ENCODE peak calls at places on chromosomes 7 and 10, in five cellular contexts. One of them, this sample, is unnamed.
A peak's percentile ranks its signal among the peaks of the same experiment; 100 is the strongest.

GRCh38 chr7:2204446-2204845 is 28.3 kb downstream of the MAD1L1 start:
- DNase-seq in transverse colon: no peak
- DNase-seq in NT2/D1: no peak
- DNase-seq in AG04450: no peak
- DNase-seq in colonic mucosa: no peak
- DNase-seq in this sample: no peak

GRCh38 chr10:99461230-99461629 is 30.8 kb upstream of the GOT1 start:
- DNase-seq in transverse colon: no peak
- DNase-seq in NT2/D1: no peak
- DNase-seq in AG04450: no peak
- DNase-seq in colonic mucosa: no peak
- DNase-seq in this sample: peak; percentile 5

GRCh38 chr10:5603848-5604170 is 62.6 kb downstream of the ASB13 start:
- DNase-seq in transverse colon: no peak
- DNase-seq in NT2/D1: no peak
- DNase-seq in AG04450: no peak
- DNase-seq in colonic mucosa: no peak
- DNase-seq in this sample: no peak

GRCh38 chr7:7848245-7848644 is 120.4 kb upstream of the GLCCI1 start:
- DNase-seq in transverse colon: no peak
- DNase-seq in NT2/D1: no peak
- DNase-seq in AG04450: no peak
- DNase-seq in colonic mucosa: no peak
- DNase-seq in this sample: no peak

GRCh38 chr10:72334832-72335393 is 19.8 kb downstream of the DNAJB12 start:
- DNase-seq in transverse colon: peak; percentile 90
- DNase-seq in NT2/D1: no peak
- DNase-seq in AG04450: no peak
- DNase-seq in colonic mucosa: peak; percentile 68
- DNase-seq in this sample: peak; percentile 93

GRCh38 chr7:74625446-74625845 is 32.1 kb upstream of the GTF2I start:
- DNase-seq in transverse colon: no peak
- DNase-seq in NT2/D1: no peak
- DNase-seq in AG04450: peak; percentile 26
- DNase-seq in colonic mucosa: no peak
- DNase-seq in this sample: no peak

GRCh38 chr7:2011266-2012043 is 221.3 kb downstream of the MAD1L1 start:
- DNase-seq in transverse colon: no peak
- DNase-seq in NT2/D1: no peak
- DNase-seq in AG04450: no peak
- DNase-seq in colonic mucosa: no peak
- DNase-seq in this sample: no peak

GRCh38 chr10:60905580-60905979 is 38.4 kb downstream of the RHOBTB1 start:
- DNase-seq in transverse colon: peak; percentile 22
- DNase-seq in NT2/D1: no peak
- DNase-seq in AG04450: peak; percentile 18
- DNase-seq in colonic mucosa: no peak
- DNase-seq in this sample: no peak

GRCh38 chr10:133275683-133276092 is 980 bp downstream of the ADAM8 start:
- DNase-seq in transverse colon: no peak
- DNase-seq in NT2/D1: no peak
- DNase-seq in AG04450: no peak
- DNase-seq in colonic mucosa: no peak
- DNase-seq in this sample: no peak

GRCh38 chr10:121076760-121077159 is 225.6 kb downstream of the WDR11 start:
- DNase-seq in transverse colon: no peak
- DNase-seq in NT2/D1: no peak
- DNase-seq in AG04450: no peak
- DNase-seq in colonic mucosa: no peak
- DNase-seq in this sample: no peak

GRCh38 chr10:97686301-97686961 is 610 bp downstream of the AVPI1 start:
- DNase-seq in transverse colon: no peak
- DNase-seq in NT2/D1: no peak
- DNase-seq in AG04450: no peak
- DNase-seq in colonic mucosa: peak; percentile 41
- DNase-seq in this sample: no peak

GRCh38 chr7:106039486-106040060 is 72.5 kb downstream of the SYPL1 start:
- DNase-seq in transverse colon: peak; percentile 26
- DNase-seq in NT2/D1: no peak
- DNase-seq in AG04450: peak; percentile 76
- DNase-seq in colonic mucosa: no peak
- DNase-seq in this sample: no peak
- H3K4me3 ChIP-seq in transverse colon: no peak overlapping the region
- H3K4me3 ChIP-seq in NT2/D1: no peak overlapping the region
- H3K4me3 ChIP-seq in AG04450: no peak overlapping the region
- H3K4me3 ChIP-seq in colonic mucosa: no peak overlapping the region
- H3K4me3 ChIP-seq in this sample: no peak overlapping the region

GRCh38 chr7:83452256-83452655 is 196.7 kb downstream of the SEMA3E start:
- DNase-seq in transverse colon: no peak
- DNase-seq in NT2/D1: no peak
- DNase-seq in AG04450: no peak
- DNase-seq in colonic mucosa: no peak
- DNase-seq in this sample: no peak

GRCh38 chr7:83446126-83446675 is 202.7 kb downstream of the SEMA3E start:
- DNase-seq in transverse colon: no peak
- DNase-seq in NT2/D1: no peak
- DNase-seq in AG04450: no peak
- DNase-seq in colonic mucosa: no peak
- DNase-seq in this sample: no peak

GRCh38 chr7:83449781-83450180 is 199.2 kb downstream of the SEMA3E start:
- DNase-seq in transverse colon: no peak
- DNase-seq in NT2/D1: no peak
- DNase-seq in AG04450: no peak
- DNase-seq in colonic mucosa: no peak
- DNase-seq in this sample: no peak
- H3K4me3 ChIP-seq in transverse colon: no peak overlapping the region
- H3K4me3 ChIP-seq in NT2/D1: no peak overlapping the region
- H3K4me3 ChIP-seq in AG04450: no peak overlapping the region
- H3K4me3 ChIP-seq in colonic mucosa: no peak overlapping the region
- H3K4me3 ChIP-seq in this sample: no peak overlapping the region

GRCh38 chr10:95295031-95295755 is 4.4 kb upstream of the PDLIM1 start:
- DNase-seq in transverse colon: peak; percentile 79
- DNase-seq in NT2/D1: no peak
- DNase-seq in AG04450: no peak
- DNase-seq in colonic mucosa: peak; percentile 73
- DNase-seq in this sample: peak; percentile 61
- H3K4me3 ChIP-seq in transverse colon: no peak overlapping the region
- H3K4me3 ChIP-seq in NT2/D1: no peak overlapping the region
- H3K4me3 ChIP-seq in AG04450: peak overlapping the region; percentile 44
- H3K4me3 ChIP-seq in colonic mucosa: peak overlapping the region; percentile 6
- H3K4me3 ChIP-seq in this sample: peak overlapping the region; percentile 6

DNA sequence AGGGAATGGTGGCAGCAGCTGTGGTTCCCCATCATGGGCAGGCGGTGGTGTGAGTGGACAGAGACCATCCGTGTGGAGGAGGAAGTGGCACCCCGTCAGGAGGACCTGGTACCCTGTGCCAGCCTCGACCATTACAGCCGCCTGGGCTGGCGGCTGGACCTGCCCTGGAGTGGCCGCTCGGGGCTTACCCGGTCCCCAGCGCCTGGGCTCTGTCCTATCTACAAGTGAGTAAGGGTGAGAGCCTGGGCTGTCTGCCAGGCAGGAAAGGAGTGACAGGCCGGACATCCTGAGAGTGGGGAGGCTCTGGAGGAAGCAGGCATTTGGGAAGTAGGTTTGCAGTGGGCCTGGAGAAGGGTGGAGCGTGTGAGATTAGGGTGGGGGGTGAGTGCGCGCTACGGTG is 2.9 kb upstream of the ZNF467 start:
- DNase-seq in transverse colon: no peak
- DNase-seq in NT2/D1: no peak
- DNase-seq in AG04450: no peak
- DNase-seq in colonic mucosa: peak; percentile 48
- DNase-seq in this sample: no peak
- H3K4me3 ChIP-seq in transverse colon: no peak overlapping the region
- H3K4me3 ChIP-seq in NT2/D1: no peak overlapping the region
- H3K4me3 ChIP-seq in AG04450: no peak overlapping the region
- H3K4me3 ChIP-seq in colonic mucosa: no peak overlapping the region
- H3K4me3 ChIP-seq in this sample: no peak overlapping the region

GRCh38 chr10:79492256-79492655 is 20.1 kb upstream of the EIF5AL1 start:
- DNase-seq in transverse colon: no peak
- DNase-seq in NT2/D1: no peak
- DNase-seq in AG04450: no peak
- DNase-seq in colonic mucosa: no peak
- DNase-seq in this sample: no peak

GRCh38 chr10:79488303-79488702 is 24.0 kb upstream of the EIF5AL1 start:
- DNase-seq in transverse colon: peak; percentile 53
- DNase-seq in NT2/D1: peak; percentile 25
- DNase-seq in AG04450: peak; percentile 78
- DNase-seq in colonic mucosa: peak; percentile 49
- DNase-seq in this sample: peak; percentile 80

GRCh38 chr10:79491171-79491835 is 21.0 kb upstream of the EIF5AL1 start:
- DNase-seq in transverse colon: no peak
- DNase-seq in NT2/D1: no peak
- DNase-seq in AG04450: no peak
- DNase-seq in colonic mucosa: no peak
- DNase-seq in this sample: no peak

GRCh38 chr10:79488870-79489269 is 23.5 kb upstream of the EIF5AL1 start:
- DNase-seq in transverse colon: no peak
- DNase-seq in NT2/D1: no peak
- DNase-seq in AG04450: no peak
- DNase-seq in colonic mucosa: no peak
- DNase-seq in this sample: no peak

DNA sequence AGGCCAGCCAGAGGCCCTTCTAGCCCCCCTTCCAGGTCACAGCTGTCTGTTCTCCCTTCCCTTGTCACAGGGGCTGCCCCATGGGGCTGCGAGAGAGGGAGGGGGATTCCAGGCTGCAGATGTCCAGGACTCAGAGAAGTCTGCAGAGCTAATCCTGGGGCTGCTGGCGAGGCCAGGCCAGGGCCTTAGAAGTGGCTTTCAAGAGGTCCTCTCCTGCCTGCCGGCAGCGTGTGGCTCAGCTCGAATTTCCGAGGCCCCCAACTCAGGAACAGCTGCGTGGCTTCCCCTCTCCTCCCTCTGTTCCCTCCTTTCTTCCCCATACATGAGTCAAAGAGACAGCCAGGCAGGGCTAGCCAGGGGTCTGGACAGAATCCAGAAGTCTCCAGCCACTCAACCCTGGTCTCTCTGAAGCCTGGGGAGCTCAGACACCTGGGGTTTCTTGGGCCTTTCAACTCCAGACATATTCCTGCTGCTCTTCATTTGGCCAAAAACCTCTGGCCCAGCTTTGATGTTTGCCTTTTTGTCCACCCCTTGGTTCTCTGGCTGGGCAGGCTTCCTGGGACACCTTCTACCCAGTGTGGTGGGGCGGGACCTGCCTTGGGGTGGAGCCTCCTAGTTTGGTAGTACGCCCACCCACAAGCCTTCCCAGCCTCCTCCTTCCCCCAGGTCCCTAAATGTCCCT is 21.8 kb upstream of the EIF5AL1 start:
- DNase-seq in transverse colon: peak; percentile 27
- DNase-seq in NT2/D1: no peak
- DNase-seq in AG04450: peak; percentile 45
- DNase-seq in colonic mucosa: no peak
- DNase-seq in this sample: no peak
- H3K4me3 ChIP-seq in transverse colon: no peak overlapping the region
- H3K4me3 ChIP-seq in NT2/D1: no peak overlapping the region
- H3K4me3 ChIP-seq in AG04450: no peak overlapping the region
- H3K4me3 ChIP-seq in colonic mucosa: no peak overlapping the region
- H3K4me3 ChIP-seq in this sample: no peak overlapping the region

DNA sequence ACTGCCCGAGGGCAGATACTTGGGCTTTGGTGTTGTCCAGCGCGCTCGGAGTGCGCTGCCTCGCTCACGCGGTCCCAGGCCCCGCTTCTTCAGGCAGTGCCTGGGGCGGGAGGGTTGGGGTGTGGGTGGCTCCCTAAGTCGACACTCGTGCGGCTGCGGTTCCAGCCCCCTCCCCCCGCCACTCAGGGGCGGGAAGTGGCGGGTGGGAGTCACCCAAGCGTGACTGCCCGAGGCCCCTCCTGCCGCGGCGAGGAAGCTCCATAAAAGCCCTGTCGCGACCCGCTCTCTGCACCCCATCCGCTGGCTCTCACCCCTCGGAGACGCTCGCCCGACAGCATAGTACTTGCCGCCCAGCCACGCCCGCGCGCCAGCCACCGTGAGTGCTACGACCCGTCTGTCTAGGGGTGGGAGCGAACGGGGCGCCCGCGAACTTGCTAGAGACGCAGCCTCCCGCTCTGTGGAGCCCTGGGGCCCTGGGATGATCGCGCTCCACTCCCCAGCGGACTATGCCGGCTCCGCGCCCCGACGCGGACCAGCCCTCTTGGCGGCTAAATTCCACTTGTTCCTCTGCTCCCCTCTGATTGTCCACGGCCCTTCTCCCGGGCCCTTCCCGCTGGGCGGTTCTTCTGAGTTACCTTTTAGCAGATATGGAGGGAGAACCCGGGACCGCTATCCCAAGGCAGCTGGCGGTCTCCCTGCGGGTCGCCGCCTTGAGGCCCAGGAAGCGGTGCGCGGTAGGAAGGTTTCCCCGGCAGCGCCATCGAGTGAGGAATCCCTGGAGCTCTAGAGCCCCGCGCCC is at the start of gene NPY:
- DNase-seq in transverse colon: no peak
- DNase-seq in NT2/D1: no peak
- DNase-seq in AG04450: no peak
- DNase-seq in colonic mucosa: no peak
- DNase-seq in this sample: no peak
- H3K4me3 ChIP-seq in transverse colon: no peak within 1 kb of the TSS
- H3K4me3 ChIP-seq in NT2/D1: peak within 1 kb of the TSS; percentile 48
- H3K4me3 ChIP-seq in AG04450: no peak within 1 kb of the TSS
- H3K4me3 ChIP-seq in colonic mucosa: no peak within 1 kb of the TSS
- H3K4me3 ChIP-seq in this sample: peak within 1 kb of the TSS; percentile 4

GRCh38 chr7:107473975-107474598 is 4.2 kb downstream of the GPR22 start:
- DNase-seq in transverse colon: no peak
- DNase-seq in NT2/D1: no peak
- DNase-seq in AG04450: no peak
- DNase-seq in colonic mucosa: no peak
- DNase-seq in this sample: no peak
- H3K4me3 ChIP-seq in transverse colon: no peak overlapping the region
- H3K4me3 ChIP-seq in NT2/D1: no peak overlapping the region
- H3K4me3 ChIP-seq in AG04450: no peak overlapping the region
- H3K4me3 ChIP-seq in colonic mucosa: no peak overlapping the region
- H3K4me3 ChIP-seq in this sample: no peak overlapping the region

This sample was measured in kidney epithelial cell.